ENCODE peak calls at places on chromosomes 3 and 15, in five cellular contexts. Y is brain microvascular endothelial cell, G is upper lobe of right lung, H is heart right ventricle, P is ascending aorta. S is an unnamed sample.

GRCh38 chr15:52466134-52466701 is 62.5 kb downstream of the MYO5A start:
- DNase-seq in G (peak), P (peak), H (peak), Y (no peak), S (peak)

GRCh38 chr3:72538070-72538745 is 310.0 kb downstream of the SHQ1 start:
- DNase-seq in H (no peak), G (no peak), P (no peak), Y (no peak), S (peak)

GRCh38 chr3:13705051-13705450 is 156.1 kb downstream of the FBLN2 start:
- DNase-seq in Y (no peak), H (no peak), P (peak), G (peak), S (no peak)

GRCh38 chr15:65939901-65940617 is 70.8 kb downstream of the RAB11A start:
- DNase-seq in G (no peak), H (peak), Y (peak), P (no peak), S (no peak)

GRCh38 chr3:32336123-32336518 is 55.5 kb upstream of the CMTM7 start:
- DNase-seq in H (no peak), Y (no peak), G (no peak), P (no peak), S (no peak)

GRCh38 chr3:14019459-14019858 is 105.2 kb downstream of the CHCHD4 start:
- DNase-seq in P (no peak), G (no peak), Y (no peak), H (no peak), S (no peak)

GRCh38 chr3:56855856-56856538 is 54.2 kb upstream of the ARHGEF3 start:
- DNase-seq in G (no peak), P (peak), Y (no peak), H (peak), S (peak)

GRCh38 chr15:87597346-87598052 is 659.0 kb downstream of the NTRK3 start:
- DNase-seq in P (no peak), Y (no peak), H (no peak), G (no peak), S (peak)

GRCh38 chr15:39695793-39696192 is 86.8 kb downstream of the FSIP1 start:
- DNase-seq in G (no peak), P (no peak), H (no peak), Y (no peak), S (no peak)

GRCh38 chr3:49785565-49786356 is 581 bp downstream of the IP6K1 start:
- DNase-seq in Y (no peak), H (no peak), G (no peak), P (peak), S (peak)

GRCh38 chr3:171313702-171314101 is 146.5 kb downstream of the TNIK start:
- DNase-seq in G (no peak), P (no peak), Y (no peak), H (no peak), S (no peak)

GRCh38 chr3:5217824-5218595 is 30.5 kb downstream of the EDEM1 start:
- DNase-seq in G (no peak), Y (no peak), H (no peak), P (no peak), S (no peak)

GRCh38 chr15:92821491-92822116 is 78.5 kb upstream of the CHD2 start:
- DNase-seq in Y (no peak), H (no peak), G (no peak), P (no peak), S (peak)

GRCh38 chr15:34583399-34584320 is at the start of gene GOLGA8B:
- DNase-seq in P (peak), Y (no peak), H (peak), G (peak), S (peak)
- TF ChIP-seq CTCF in P (no peak), Y (peak), H (no peak), G (no peak), S (no peak)

DNA sequence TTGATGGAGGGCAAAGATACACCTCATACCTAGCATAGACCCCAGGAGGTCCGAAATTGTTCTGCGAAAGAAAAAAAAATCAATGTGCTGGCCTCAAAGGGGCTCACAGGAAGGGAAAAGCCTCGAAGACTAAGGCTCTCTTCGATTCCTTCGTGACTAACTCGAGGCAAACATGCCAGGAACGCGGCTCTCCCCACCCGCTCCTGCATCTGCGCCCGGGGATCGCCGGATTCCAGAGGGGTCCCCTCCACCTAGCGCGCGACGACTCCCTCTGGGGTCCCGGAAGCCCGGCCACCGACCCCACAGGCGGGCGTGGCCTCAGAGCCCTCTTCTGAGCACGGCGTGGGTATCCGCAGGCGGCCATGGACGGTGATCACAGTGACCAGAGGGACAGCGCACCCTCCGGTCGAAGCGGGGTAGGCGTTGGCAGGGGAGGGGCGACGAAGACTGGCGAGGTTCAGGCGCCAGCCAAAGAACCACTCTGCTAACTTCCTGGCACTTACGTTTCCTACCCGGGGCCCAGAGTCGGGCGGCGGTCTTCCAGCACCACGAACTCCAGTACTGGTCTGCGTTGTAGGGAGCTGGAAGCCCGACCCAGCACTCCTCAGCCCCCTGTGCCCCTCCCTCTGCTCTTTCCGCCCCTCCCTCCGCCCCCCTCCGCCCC is 517 bp upstream of the EIF3J start:
- DNase-seq in H (peak), Y (no peak), G (peak), P (peak), S (peak)
- TF ChIP-seq CTCF in H (peak), Y (peak), G (peak), P (peak), S (peak)

GRCh38 chr3:190321789-190322603 is at the start of gene CLDN1:
- DNase-seq in Y (peak), G (peak), H (peak), P (peak), S (peak)

GRCh38 chr3:190320594-190321362 is 1.5 kb downstream of the CLDN1 start:
- DNase-seq in H (no peak), G (no peak), P (no peak), Y (no peak), S (no peak)

GRCh38 chr3:190323241-190323617 is 983 bp upstream of the CLDN1 start:
- DNase-seq in P (no peak), H (no peak), G (no peak), Y (no peak), S (no peak)

GRCh38 chr3:190319660-190320059 is 2.6 kb downstream of the CLDN1 start:
- DNase-seq in P (no peak), H (no peak), G (no peak), Y (no peak), S (peak)

GRCh38 chr3:190322604-190323240 is 476 bp upstream of the CLDN1 start:
- DNase-seq in P (no peak), Y (peak), G (no peak), H (no peak), S (no peak)
- TF ChIP-seq CTCF in P (no peak), Y (no peak), G (peak), H (no peak), S (peak)

GRCh38 chr3:157865449-157865862 is 240.8 kb downstream of the SHOX2 start:
- DNase-seq in G (peak), Y (no peak), H (peak), P (no peak), S (peak)
- TF ChIP-seq CTCF in G (peak), Y (peak), H (peak), P (no peak), S (peak)

DNA sequence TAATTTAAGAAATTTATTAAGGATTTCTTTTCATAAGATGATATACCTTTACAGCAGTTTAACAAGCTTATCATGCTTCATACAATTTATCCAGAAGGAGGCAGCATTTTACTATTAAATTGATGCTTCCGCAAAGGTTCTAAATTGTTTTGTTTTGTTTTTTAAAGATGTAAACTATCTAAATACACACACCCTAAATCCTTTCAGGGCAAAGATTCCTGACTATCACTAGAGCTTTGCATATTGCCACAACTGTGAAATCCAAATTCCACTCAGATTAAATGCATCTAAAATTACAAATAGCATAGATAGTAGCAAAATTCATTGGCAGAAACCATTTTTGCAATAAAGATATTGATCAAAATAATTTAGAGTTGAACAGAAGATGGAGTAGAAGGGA is 44.5 kb upstream of the CCNL1 start:
- DNase-seq in P (no peak), Y (no peak), G (no peak), H (no peak), S (no peak)
- TF ChIP-seq CTCF in P (peak), Y (peak), G (peak), H (peak), S (no peak)

GRCh38 chr3:127550758-127551157 is 39.8 kb downstream of the TPRA1 start:
- DNase-seq in P (no peak), Y (no peak), G (no peak), H (no peak), S (no peak)

GRCh38 chr3:127549826-127550487 is 40.6 kb downstream of the TPRA1 start:
- DNase-seq in Y (no peak), G (no peak), H (no peak), P (no peak), S (no peak)

GRCh38 chr3:127547761-127548605 is 42.5 kb downstream of the TPRA1 start:
- DNase-seq in Y (peak), G (peak), H (peak), P (peak), S (peak)

GRCh38 chr3:127551971-127552370 is 38.6 kb downstream of the TPRA1 start:
- DNase-seq in G (no peak), P (no peak), Y (no peak), H (no peak), S (no peak)

DNA sequence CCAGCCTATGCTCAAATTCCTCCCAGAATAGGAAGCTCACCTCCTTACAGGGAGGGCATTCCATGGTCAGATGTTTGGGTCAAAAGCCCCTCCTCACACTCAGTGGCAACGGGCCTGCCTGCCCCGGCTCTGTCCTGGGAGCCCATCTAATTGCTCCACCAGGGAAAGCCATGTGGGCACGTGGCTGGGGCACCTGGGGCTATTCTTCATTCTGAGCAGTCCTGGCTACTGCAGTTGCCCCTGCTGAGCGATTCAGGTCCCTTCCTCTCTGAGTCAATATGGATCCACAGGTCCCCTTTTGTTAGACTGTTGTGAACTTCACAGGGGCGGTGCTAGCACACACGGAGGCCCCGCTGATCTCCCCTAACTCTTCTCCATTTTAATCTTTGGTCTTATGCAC is 39.4 kb downstream of the TPRA1 start:
- DNase-seq in P (no peak), H (no peak), G (no peak), Y (no peak), S (no peak)
- TF ChIP-seq CTCF in P (no peak), H (no peak), G (no peak), Y (no peak), S (no peak)

GRCh38 chr15:86139828-86140227 is 60.2 kb downstream of the AGBL1 start:
- DNase-seq in H (no peak), Y (no peak), P (no peak), G (no peak), S (peak)
- TF ChIP-seq CTCF in H (peak), Y (peak), P (no peak), G (no peak), S (peak)

GRCh38 chr3:126262227-126262626 is 81.8 kb upstream of the ALDH1L1 start:
- DNase-seq in Y (no peak), G (no peak), H (no peak), P (peak), S (no peak)

GRCh38 chr3:126258670-126259069 is 78.3 kb upstream of the ALDH1L1 start:
- DNase-seq in Y (no peak), P (no peak), G (no peak), H (no peak), S (peak)

GRCh38 chr3:126261037-126261436 is 80.7 kb upstream of the ALDH1L1 start:
- DNase-seq in Y (no peak), H (peak), G (peak), P (peak), S (peak)

GRCh38 chr3:126257984-126258383 is 77.6 kb upstream of the ALDH1L1 start:
- DNase-seq in P (no peak), G (no peak), H (no peak), Y (no peak), S (no peak)

GRCh38 chr3:126259411-126260391 is 79.3 kb upstream of the ALDH1L1 start:
- DNase-seq in G (peak), H (peak), Y (peak), P (peak), S (peak)
- TF ChIP-seq CTCF in G (peak), H (peak), Y (peak), P (peak), S (no peak)

DNA sequence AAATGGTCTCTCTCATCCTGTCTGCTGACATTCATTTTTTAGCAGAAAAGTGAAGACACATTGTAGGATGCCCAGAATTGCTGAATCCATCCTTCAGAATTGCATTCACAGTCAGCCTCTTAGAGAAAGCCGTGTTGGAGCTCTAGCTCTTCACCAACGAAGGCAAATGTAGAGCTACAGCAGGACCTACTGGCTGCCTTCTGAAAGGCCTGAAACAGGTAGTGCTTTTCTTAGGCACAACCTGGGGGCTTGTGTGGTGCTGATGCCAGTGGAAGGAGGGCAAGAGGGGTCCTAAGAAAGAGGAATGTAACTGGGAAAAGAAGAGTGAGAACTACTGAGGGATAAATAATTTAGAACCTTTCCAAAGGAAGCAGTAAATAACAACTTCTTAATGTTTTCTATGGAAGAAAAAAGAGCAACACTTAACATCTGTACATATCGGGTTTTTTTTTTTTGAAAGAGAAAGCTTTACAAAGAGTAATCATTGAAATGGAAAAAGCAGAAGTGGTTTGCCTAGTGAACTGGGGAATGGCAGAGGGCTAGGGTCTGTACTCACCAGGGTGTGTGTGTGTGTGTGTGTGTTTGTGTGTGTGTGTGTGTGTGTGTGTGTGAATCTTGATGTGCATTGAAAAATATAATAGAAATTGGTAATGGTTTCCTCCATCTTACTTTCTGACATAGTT is 297.8 kb downstream of the SATB1 start:
- DNase-seq in Y (no peak), P (no peak), H (no peak), G (no peak), S (no peak)
- TF ChIP-seq CTCF in Y (no peak), P (no peak), H (no peak), G (no peak), S (no peak)

GRCh38 chr15:36449084-36449661 is 130.3 kb upstream of the CDIN1 start:
- DNase-seq in P (no peak), G (no peak), Y (no peak), H (no peak), S (no peak)

GRCh38 chr15:36449662-36450145 is 129.7 kb upstream of the CDIN1 start:
- DNase-seq in H (no peak), P (no peak), Y (no peak), G (no peak), S (no peak)

GRCh38 chr15:36447373-36447772 is 132.1 kb upstream of the CDIN1 start:
- DNase-seq in Y (no peak), P (no peak), G (no peak), H (no peak), S (no peak)

DNA sequence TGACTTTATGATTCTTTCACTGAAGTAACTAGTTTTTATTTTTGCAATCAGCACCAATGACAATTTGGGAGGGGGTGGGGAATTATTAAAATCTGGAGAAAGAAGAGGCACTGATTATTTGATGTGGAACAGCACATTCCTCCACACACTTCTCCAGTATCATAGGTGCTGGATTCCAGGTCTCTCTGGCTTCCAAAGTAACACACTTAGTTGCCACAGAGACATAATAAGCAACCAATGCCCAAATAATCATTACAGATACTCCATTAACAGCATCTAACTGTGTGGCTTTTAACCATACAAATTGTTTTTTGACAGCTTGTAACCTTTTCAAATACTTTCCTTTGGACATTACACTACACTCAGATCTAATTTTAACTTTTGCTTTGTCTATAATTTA is 131.0 kb upstream of the CDIN1 start:
- DNase-seq in Y (no peak), G (no peak), P (no peak), H (no peak), S (no peak)
- TF ChIP-seq CTCF in Y (no peak), G (no peak), P (no peak), H (no peak), S (no peak)